ENCODE peak calls at places on chromosomes 13 and 19, in eight cellular contexts. Q is T-helper 9 cell, L is epithelial cell of esophagus, O is GM18507, J is Panc1, X is mucosa of gallbladder, E is left colon, M is choroid plexus epithelial cell. K is an unnamed sample.

GRCh38 chr19:14686411-14686810 is 3.4 kb upstream of the ZNF333 start:
- DNase-seq in Q (peak), L (peak), O (no peak), J (no peak), X (no peak), E (no peak), M (peak), K (no peak)

GRCh38 chr13:44474122-44474910 is 100.7 kb downstream of the SERP2 start:
- DNase-seq in Q (no peak), L (no peak), O (no peak), J (no peak), X (no peak), E (no peak), M (peak), K (no peak)

GRCh38 chr19:50417138-50417849 is 1.4 kb upstream of the SPIB start:
- DNase-seq in Q (no peak), L (no peak), O (no peak), J (no peak), X (no peak), E (peak), M (no peak), K (no peak)

GRCh38 chr13:95512424-95512823 is 40.1 kb upstream of the CLDN10 start:
- DNase-seq in Q (no peak), L (no peak), O (no peak), J (no peak), X (no peak), E (no peak), M (no peak), K (no peak)

GRCh38 chr13:113153810-113154748 is 4.4 kb upstream of the PROZ start:
- DNase-seq in Q (peak), L (peak), O (peak), J (no peak), X (peak), E (peak), M (peak), K (no peak)

GRCh38 chr13:40566811-40567210 is 99.6 kb downstream of the FOXO1 start:
- DNase-seq in Q (no peak), L (no peak), O (no peak), J (no peak), X (no peak), E (no peak), M (no peak), K (no peak)

GRCh38 chr19:47511681-47512080 is 3.2 kb downstream of the NAPA start:
- DNase-seq in Q (no peak), L (peak), O (no peak), J (no peak), X (no peak), E (no peak), M (peak), K (no peak)

GRCh38 chr19:38653028-38653571 is 5.7 kb downstream of the ACTN4 start:
- DNase-seq in Q (no peak), L (peak), O (no peak), J (no peak), X (peak), E (peak), M (peak), K (no peak)

GRCh38 chr13:99119686-99120085 is 81.0 kb upstream of the UBAC2 start:
- DNase-seq in Q (no peak), L (no peak), O (no peak), J (no peak), X (no peak), E (no peak), M (no peak), K (no peak)

GRCh38 chr19:45451181-45451849 is 16.5 kb upstream of the FOSB start:
- DNase-seq in Q (peak), L (peak), O (no peak), J (no peak), X (no peak), E (peak), M (peak), K (no peak)

GRCh38 chr19:57293719-57294118 is 13.4 kb downstream of the ZNF460 start:
- DNase-seq in Q (no peak), L (no peak), O (no peak), J (no peak), X (no peak), E (no peak), M (no peak), K (no peak)

GRCh38 chr13:29594310-29594709 is 1.2 kb downstream of the SLC7A1 start:
- DNase-seq in Q (peak), L (peak), O (peak), J (peak), X (no peak), E (no peak), M (peak), K (peak)

GRCh38 chr13:51935326-51936171 is 73.8 kb downstream of the CCDC70 start:
- DNase-seq in Q (no peak), L (peak), O (no peak), J (no peak), X (no peak), E (peak), M (peak), K (no peak)

GRCh38 chr13:49627831-49628652 is at the start of gene ARL11:
- DNase-seq in Q (peak), L (peak), O (peak), J (no peak), X (peak), E (peak), M (no peak), K (no peak)

GRCh38 chr13:43473437-43473836 is 313.3 kb downstream of the ENOX1 start:
- DNase-seq in Q (no peak), L (no peak), O (no peak), J (no peak), X (peak), E (no peak), M (no peak), K (no peak)

GRCh38 chr13:109785892-109786450 is 412 bp downstream of the IRS2 start:
- DNase-seq in Q (no peak), L (no peak), O (no peak), J (no peak), X (no peak), E (no peak), M (no peak), K (no peak)

GRCh38 chr13:21402586-21403307 is 56.4 kb downstream of the ZDHHC20 start:
- DNase-seq in Q (no peak), L (peak), O (no peak), J (no peak), X (no peak), E (no peak), M (peak), K (no peak)

GRCh38 chr13:42735011-42735410 is 46.4 kb upstream of the FAM216B start:
- DNase-seq in Q (no peak), L (peak), O (no peak), J (no peak), X (no peak), E (no peak), M (no peak), K (no peak)

GRCh38 chr19:35495107-35496064 is 5.1 kb upstream of the KRTDAP start:
- DNase-seq in Q (peak), L (peak), O (peak), J (peak), X (peak), E (peak), M (peak), K (no peak)

GRCh38 chr13:51330741-51331140 is 8.8 kb upstream of the SERPINE3 start:
- DNase-seq in Q (no peak), L (no peak), O (no peak), J (no peak), X (no peak), E (no peak), M (no peak), K (no peak)

K was measured in glomerular endothelial cell.